ENCODE peak calls at places on chromosomes 5 and 9, in seven cellular contexts. R is tibial artery; E is upper lobe of right lung; B is AG04450; O is GM23248; M is aorta; V is CD8-positive, alpha-beta T cell. L is an unnamed sample.

GRCh38 chr5:81773148-81773547 is 22.3 kb upstream of the SSBP2 start:
- DNase-seq in R (no peak), E (no peak), B (no peak), O (no peak), M (no peak), V (no peak), L (no peak)

GRCh38 chr9:131423171-131423581 is 29.3 kb downstream of the PRRC2B start:
- DNase-seq in R (peak; percentile 58), E (no peak), B (peak; percentile 71), O (peak; percentile 93), M (peak; percentile 68), V (no peak), L (no peak)

GRCh38 chr9:114250235-114250568 is 72.7 kb upstream of the ORM1 start:
- DNase-seq in R (peak; percentile 70), E (peak; percentile 91), B (peak; percentile 76), O (peak; percentile 96), M (peak; percentile 89), V (no peak), L (peak; percentile 67)

GRCh38 chr5:45862763-45863162 is 166.6 kb upstream of the HCN1 start:
- DNase-seq in R (no peak), E (no peak), B (no peak), O (no peak), M (no peak), V (no peak), L (no peak)

GRCh38 chr5:27008604-27009564 is 29.5 kb downstream of the CDH9 start:
- DNase-seq in R (no peak), E (no peak), B (no peak), O (no peak), M (no peak), V (no peak), L (no peak)

GRCh38 chr9:96565684-96566360 is 53.8 kb downstream of the CDC14B start:
- DNase-seq in R (no peak), E (no peak), B (no peak), O (peak; percentile 84), M (no peak), V (no peak), L (no peak)

GRCh38 chr5:44740655-44741054 is 68.1 kb upstream of the MRPS30 start:
- DNase-seq in R (no peak), E (no peak), B (no peak), O (no peak), M (no peak), V (no peak), L (no peak)

GRCh38 chr9:21812945-21813568 is 10.6 kb downstream of the MTAP start:
- DNase-seq in R (peak; percentile 54), E (peak; percentile 83), B (no peak), O (peak; percentile 81), M (peak; percentile 76), V (peak; percentile 21), L (peak; percentile 57)

GRCh38 chr5:21919417-21920022 is 933.6 kb downstream of the CDH12 start:
- DNase-seq in R (no peak), E (no peak), B (no peak), O (peak; percentile 65), M (no peak), V (no peak), L (peak; percentile 89)

GRCh38 chr5:1831677-1832313 is 30.6 kb downstream of the NDUFS6 start:
- DNase-seq in R (no peak), E (peak; percentile 61), B (no peak), O (peak; percentile 26), M (no peak), V (no peak), L (no peak)

GRCh38 chr9:17130725-17131124 is 4.1 kb upstream of the CNTLN start:
- DNase-seq in R (no peak), E (no peak), B (no peak), O (no peak), M (no peak), V (no peak), L (no peak)

GRCh38 chr5:40334242-40334635 is 345.5 kb upstream of the PTGER4 start:
- DNase-seq in R (no peak), E (no peak), B (no peak), O (no peak), M (no peak), V (no peak), L (no peak)

GRCh38 chr5:106324356-106324755 is 1346.4 kb downstream of the EFNA5 start:
- DNase-seq in R (no peak), E (no peak), B (no peak), O (no peak), M (no peak), V (no peak), L (no peak)

GRCh38 chr5:10689391-10690081 is 71.5 kb downstream of the DAP start:
- DNase-seq in R (no peak), E (no peak), B (no peak), O (peak; percentile 62), M (no peak), V (no peak), L (peak; percentile 77)

GRCh38 chr9:36308281-36308680 is 50.0 kb upstream of the GNE start:
- DNase-seq in R (no peak), E (no peak), B (no peak), O (no peak), M (no peak), V (no peak), L (no peak)

GRCh38 chr9:113155911-113156559 is 5.2 kb downstream of the SLC31A2 start:
- DNase-seq in R (no peak), E (no peak), B (no peak), O (no peak), M (no peak), V (no peak), L (no peak)

GRCh38 chr9:113152699-113153098 is 1.9 kb downstream of the SLC31A2 start:
- DNase-seq in R (no peak), E (no peak), B (no peak), O (peak; percentile 40), M (no peak), V (no peak), L (no peak)

GRCh38 chr9:113153599-113153998 is 2.8 kb downstream of the SLC31A2 start:
- DNase-seq in R (no peak), E (no peak), B (no peak), O (no peak), M (no peak), V (no peak), L (no peak)

GRCh38 chr9:113154936-113155335 is 4.1 kb downstream of the SLC31A2 start:
- DNase-seq in R (no peak), E (no peak), B (no peak), O (no peak), M (no peak), V (no peak), L (no peak)

GRCh38 chr9:113154471-113154870 is 3.7 kb downstream of the SLC31A2 start:
- DNase-seq in R (peak; percentile 38), E (no peak), B (no peak), O (peak; percentile 77), M (no peak), V (no peak), L (no peak)
- H3K27ac ChIP-seq in R (peak overlapping the region; percentile 26), E (peak overlapping the region; percentile 61), B (peak overlapping the region; percentile 39), O (no peak overlapping the region), M (no peak overlapping the region), V (no peak overlapping the region), L (no peak overlapping the region)

GRCh38 chr5:43019293-43019614 is 20.9 kb downstream of the ANXA2R start:
- DNase-seq in R (no peak), E (no peak), B (no peak), O (no peak), M (no peak), V (no peak), L (no peak)

GRCh38 chr5:43019615-43020293 is 20.4 kb downstream of the ANXA2R start:
- DNase-seq in R (no peak), E (peak; percentile 77), B (no peak), O (peak; percentile 53), M (peak; percentile 81), V (peak; percentile 69), L (peak; percentile 89)

GRCh38 chr5:43016217-43016779 is 23.8 kb downstream of the ANXA2R start:
- DNase-seq in R (no peak), E (no peak), B (no peak), O (no peak), M (no peak), V (no peak), L (no peak)

GRCh38 chr5:43020294-43020711 is 19.8 kb downstream of the ANXA2R start:
- DNase-seq in R (no peak), E (no peak), B (no peak), O (no peak), M (no peak), V (no peak), L (no peak)

DNA sequence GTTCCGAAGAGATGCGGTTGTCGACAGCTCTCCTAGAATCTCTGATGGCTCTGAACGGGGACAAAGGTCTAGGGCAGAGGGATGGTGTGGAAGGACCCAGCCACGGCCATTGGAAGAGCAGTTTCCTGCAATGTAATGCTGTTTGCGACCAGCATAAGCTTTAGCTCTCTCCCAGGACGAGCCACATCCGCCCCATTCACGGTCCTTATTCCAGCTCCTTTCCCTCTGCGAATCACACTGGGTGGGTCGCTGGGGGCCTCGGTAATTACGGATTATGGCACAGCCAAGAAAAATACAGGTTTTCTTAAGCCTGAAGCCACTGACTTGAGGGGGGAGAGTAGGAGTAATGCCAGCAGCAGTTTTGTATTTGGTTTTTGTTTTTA is 22.7 kb downstream of the ANXA2R start:
- DNase-seq in R (no peak), E (no peak), B (no peak), O (peak; percentile 48), M (peak; percentile 68), V (no peak), L (peak; percentile 35)
- H3K27ac ChIP-seq in R (peak overlapping the region; percentile 93), E (peak overlapping the region; percentile 93), B (peak overlapping the region; percentile 97), O (peak overlapping the region; percentile 96), M (peak overlapping the region; percentile 52), V (peak overlapping the region; percentile 97), L (peak overlapping the region; percentile 92)

GRCh38 chr5:95988094-95988493 is 26.4 kb upstream of the ELL2 start:
- DNase-seq in R (no peak), E (no peak), B (no peak), O (no peak), M (no peak), V (no peak), L (no peak)

GRCh38 chr5:95985249-95985648 is 23.6 kb upstream of the ELL2 start:
- DNase-seq in R (no peak), E (no peak), B (no peak), O (no peak), M (no peak), V (no peak), L (no peak)

GRCh38 chr5:95984287-95984938 is 22.8 kb upstream of the ELL2 start:
- DNase-seq in R (no peak), E (no peak), B (no peak), O (peak; percentile 70), M (no peak), V (no peak), L (no peak)

GRCh38 chr5:95986937-95987520 is 25.4 kb upstream of the ELL2 start:
- DNase-seq in R (no peak), E (no peak), B (no peak), O (no peak), M (no peak), V (no peak), L (no peak)

GRCh38 chr5:95986001-95986400 is 24.4 kb upstream of the ELL2 start:
- DNase-seq in R (no peak), E (no peak), B (no peak), O (no peak), M (no peak), V (no peak), L (no peak)
- H3K27ac ChIP-seq in R (peak overlapping the region; percentile 75), E (no peak overlapping the region), B (no peak overlapping the region), O (no peak overlapping the region), M (peak overlapping the region; percentile 53), V (no peak overlapping the region), L (no peak overlapping the region)

GRCh38 chr9:20357207-20357503 is 265.1 kb downstream of the MLLT3 start:
- DNase-seq in R (no peak), E (no peak), B (no peak), O (no peak), M (no peak), V (no peak), L (no peak)
- H3K27ac ChIP-seq in R (peak overlapping the region; percentile 25), E (no peak overlapping the region), B (no peak overlapping the region), O (no peak overlapping the region), M (no peak overlapping the region), V (no peak overlapping the region), L (peak overlapping the region; percentile 53)

GRCh38 chr9:82583524-82583923 is 479.4 kb downstream of the RASEF start:
- DNase-seq in R (no peak), E (no peak), B (no peak), O (no peak), M (no peak), V (no peak), L (no peak)
- H3K27ac ChIP-seq in R (no peak overlapping the region), E (no peak overlapping the region), B (no peak overlapping the region), O (no peak overlapping the region), M (no peak overlapping the region), V (no peak overlapping the region), L (no peak overlapping the region)

L was measured in A673.